ENCODE peak calls at places on chromosomes 11 and 22, in eight cellular contexts. B, K, E, M, I, H, O and J are unnamed samples.

GRCh38 chr11:82842019-82842418 is 58.2 kb downstream of the PRCP start:
- DNase-seq in E (no peak), O (no peak), B (no peak), H (no peak), M (no peak), K (no peak), I (no peak), J (no peak)

GRCh38 chr22:30855677-30856518 is 112.7 kb downstream of the MORC2 start:
- DNase-seq in H (no peak), K (no peak), E (peak; percentile 46), I (no peak), M (no peak), O (no peak), B (no peak), J (no peak)

GRCh38 chr11:2590951-2591754 is 108.6 kb downstream of the KCNQ1OT1 start:
- DNase-seq in M (no peak), E (no peak), O (no peak), H (no peak), B (peak; percentile 59), I (no peak), K (no peak), J (peak; percentile 5)

GRCh38 chr11:17596310-17596669 is 49.2 kb downstream of the OTOG start:
- DNase-seq in H (no peak), K (no peak), O (no peak), B (no peak), I (no peak), M (no peak), E (no peak), J (no peak)

GRCh38 chr11:35588627-35589026 is 29.6 kb upstream of the FJX1 start:
- DNase-seq in H (no peak), O (no peak), K (peak; percentile 73), I (peak; percentile 52), M (no peak), B (no peak), E (peak; percentile 75), J (peak; percentile 39)

GRCh38 chr11:133971871-133972270 is 15.1 kb upstream of the IGSF9B start:
- DNase-seq in B (no peak), M (no peak), E (no peak), K (no peak), O (no peak), H (no peak), I (no peak), J (no peak)

GRCh38 chr11:67113231-67113721 is 5.8 kb upstream of the KDM2A start:
- DNase-seq in I (no peak), M (no peak), H (peak; percentile 50), E (no peak), O (no peak), B (no peak), K (no peak), J (no peak)

GRCh38 chr11:134045799-134046635 is 22.9 kb upstream of the JAM3 start:
- DNase-seq in I (no peak), E (no peak), K (no peak), H (no peak), M (no peak), B (peak; percentile 30), O (no peak), J (no peak)

GRCh38 chr11:65801153-65801987 is 14.5 kb downstream of the OVOL1 start:
- DNase-seq in O (no peak), I (no peak), K (no peak), H (no peak), M (no peak), B (no peak), E (no peak), J (no peak)